ENCODE peak calls at places on chromosomes 4 and X, in seven cellular contexts. W is stimulated activated CD4-positive, alpha-beta T cell treated with anti-CD3 and anti-CD28 coated beads, Interleukin-12 subunit alpha, Interleukin-12 subunit beta, amount 100 ng/mL, for 48 hours; Z is CD8-positive, alpha-beta memory T cell; X is stimulated activated CD8-positive, alpha-beta memory T cell treated with anti-CD3 and anti-CD28 coated beads, Interleukin-15, amount 100 ng/mL, for 4 hours; I is activated T-cell treated with anti-CD3 and anti-CD28 coated beads, Interleukin-2, amount 50 U/mL, for 72 hours; K is AG04449; H is activated CD8-positive, alpha-beta memory T cell treated with anti-CD3 and anti-CD28 coated beads, Interleukin-2, amount 50 U/mL, for 48 hours. L is an unnamed sample.

GRCh38 chrX:69177511-69178162 is 12.4 kb upstream of the PJA1 start:
- DNase-seq in W (no peak), Z (no peak), X (no peak), I (no peak), K (no peak), H (no peak), L (no peak)

GRCh38 chr4:100357542-100357941 is 160.3 kb downstream of the EMCN start:
- DNase-seq in W (no peak), Z (no peak), X (no peak), I (no peak), K (no peak), H (no peak), L (no peak)

GRCh38 chr4:4789462-4789861 is 70.0 kb upstream of the MSX1 start:
- DNase-seq in W (no peak), Z (no peak), X (no peak), I (no peak), K (no peak), H (no peak), L (no peak)

GRCh38 chrX:107924136-107924746 is 57.9 kb downstream of the TEX13B start:
- DNase-seq in W (no peak), Z (no peak), X (no peak), I (no peak), K (no peak), H (no peak), L (no peak)

GRCh38 chr4:147078875-147079658 is 133.4 kb upstream of the TTC29 start:
- DNase-seq in W (no peak), Z (no peak), X (no peak), I (no peak), K (no peak), H (no peak), L (no peak)

GRCh38 chr4:73408181-73408867 is 4.2 kb downstream of the ALB start:
- DNase-seq in W (no peak), Z (no peak), X (no peak), I (no peak), K (no peak), H (no peak), L (no peak)

GRCh38 chr4:87011340-87012034 is 76.7 kb downstream of the AFF1 start:
- DNase-seq in W (no peak), Z (no peak), X (no peak), I (no peak), K (no peak), H (no peak), L (no peak)

GRCh38 chr4:61583696-61584095 is 383.6 kb downstream of the ADGRL3 start:
- DNase-seq in W (no peak), Z (no peak), X (no peak), I (no peak), K (no peak), H (no peak), L (no peak)

GRCh38 chrX:151762802-151763201 is 28.3 kb downstream of the CNGA2 start:
- DNase-seq in W (no peak), Z (no peak), X (no peak), I (no peak), K (no peak), H (no peak), L (no peak)

GRCh38 chrX:132412208-132412607 is 76.6 kb downstream of the MBNL3 start:
- DNase-seq in W (no peak), Z (no peak), X (no peak), I (no peak), K (no peak), H (no peak), L (peak)